ENCODE peak calls at places on chromosomes 13 and 19, in five cellular contexts. One of them, this sample, is unnamed.
A peak's percentile ranks its signal among the peaks of the same experiment; 100 is the strongest.

GRCh38 chr13:51222510-51223283 is 499 bp downstream of the FAM124A start:
- DNase-seq in PC-3: peak; percentile 5
- DNase-seq in activated T-helper 1 cell treated with Interleukin-2 at 50 U/mL for 16 hours: no peak
- DNase-seq in HS-27A: no peak
- DNase-seq in DMS153: no peak
- DNase-seq in this sample: no peak

GRCh38 chr13:43676320-43676719 is 110.5 kb downstream of the ENOX1 start:
- DNase-seq in PC-3: no peak
- DNase-seq in activated T-helper 1 cell treated with Interleukin-2 at 50 U/mL for 16 hours: no peak
- DNase-seq in HS-27A: no peak
- DNase-seq in DMS153: no peak
- DNase-seq in this sample: no peak

GRCh38 chr19:39937094-39937493 is 2.7 kb upstream of the FCGBP start:
- DNase-seq in HS-27A: no peak
- DNase-seq in PC-3: no peak
- DNase-seq in activated T-helper 1 cell treated with Interleukin-2 at 50 U/mL for 16 hours: no peak
- DNase-seq in DMS153: no peak
- DNase-seq in this sample: no peak

GRCh38 chr13:95624020-95624419 is 20.5 kb downstream of the DZIP1 start:
- DNase-seq in PC-3: peak; percentile 58
- DNase-seq in DMS153: no peak
- DNase-seq in activated T-helper 1 cell treated with Interleukin-2 at 50 U/mL for 16 hours: no peak
- DNase-seq in HS-27A: no peak
- DNase-seq in this sample: no peak

GRCh38 chr13:52405369-52405766 is 604 bp downstream of the THSD1 start:
- DNase-seq in PC-3: no peak
- DNase-seq in activated T-helper 1 cell treated with Interleukin-2 at 50 U/mL for 16 hours: no peak
- DNase-seq in DMS153: no peak
- DNase-seq in HS-27A: no peak
- DNase-seq in this sample: no peak

GRCh38 chr13:102020611-102021216 is 381.1 kb downstream of the FGF14 start:
- DNase-seq in DMS153: no peak
- DNase-seq in HS-27A: no peak
- DNase-seq in PC-3: peak; percentile 30
- DNase-seq in activated T-helper 1 cell treated with Interleukin-2 at 50 U/mL for 16 hours: no peak
- DNase-seq in this sample: no peak

GRCh38 chr13:39913339-39913738 is 257.9 kb downstream of the COG6 start:
- DNase-seq in DMS153: no peak
- DNase-seq in PC-3: no peak
- DNase-seq in HS-27A: no peak
- DNase-seq in activated T-helper 1 cell treated with Interleukin-2 at 50 U/mL for 16 hours: no peak
- DNase-seq in this sample: no peak

GRCh38 chr13:70568571-70568970 is 460.3 kb upstream of the KLHL1 start:
- DNase-seq in PC-3: peak; percentile 70
- DNase-seq in HS-27A: no peak
- DNase-seq in activated T-helper 1 cell treated with Interleukin-2 at 50 U/mL for 16 hours: no peak
- DNase-seq in DMS153: no peak
- DNase-seq in this sample: no peak